ENCODE peak calls at places on chromosomes 11 and 22, in nine cellular contexts. A is A549, U is fibroblast of the aortic adventitia, P is HFF-Myc, K is PC-9, C is IMR-90, T is uterus, Q is adrenal gland, Y is tibial nerve. G is an unnamed sample.

GRCh38 chr11:66720223-66720898 is 8.7 kb downstream of the SPTBN2 start:
- DNase-seq in A (peak; percentile 45), U (no peak), P (peak; percentile 74), K (peak; percentile 98), C (peak; percentile 56), T (no peak), Q (peak; percentile 99), Y (no peak), G (peak; percentile 12)

GRCh38 chr22:38016182-38017078 is 32.1 kb upstream of the SOX10 start:
- DNase-seq in A (no peak), U (peak; percentile 76), P (no peak), K (peak; percentile 51), C (peak; percentile 58), T (no peak), Q (peak; percentile 71), Y (peak; percentile 52), G (peak; percentile 21)

GRCh38 chr11:81070948-81071347 is 1630.1 kb upstream of the TENM4 start:
- DNase-seq in A (no peak), U (no peak), P (no peak), K (no peak), C (no peak), T (no peak), Q (no peak), Y (no peak), G (no peak)

GRCh38 chr22:11307996-11308395 is 4220.0 kb upstream of the OR11H1 start:
- DNase-seq in A (no peak), U (no peak), P (no peak), K (no peak), C (no peak), T (no peak), Q (no peak), Y (no peak), G (no peak)

GRCh38 chr11:73141309-73142127 is 600 bp downstream of the FCHSD2 start:
- DNase-seq in A (peak; percentile 56), U (peak; percentile 66), P (no peak), K (peak; percentile 74), C (peak; percentile 69), T (peak; percentile 72), Q (peak; percentile 81), Y (peak; percentile 36), G (peak; percentile 55)

GRCh38 chr11:18235394-18235926 is 1.1 kb downstream of the SAA4 start:
- DNase-seq in A (no peak), U (no peak), P (no peak), K (no peak), C (no peak), T (no peak), Q (no peak), Y (no peak), G (peak; percentile 30)

GRCh38 chr22:17964647-17965046 is 59.7 kb downstream of the MICAL3 start:
- DNase-seq in A (no peak), U (no peak), P (no peak), K (no peak), C (no peak), T (no peak), Q (no peak), Y (no peak), G (no peak)

GRCh38 chr22:45602824-45603301 is 68.8 kb upstream of the ATXN10 start:
- DNase-seq in A (no peak), U (peak; percentile 53), P (peak; percentile 76), K (no peak), C (no peak), T (no peak), Q (no peak), Y (no peak), G (peak; percentile 85)

GRCh38 chr22:27461470-27461869 is 340.1 kb downstream of the MN1 start:
- DNase-seq in A (peak; percentile 40), U (peak; percentile 85), P (no peak), K (peak; percentile 79), C (peak; percentile 92), T (no peak), Q (no peak), Y (no peak), G (peak; percentile 77)

GRCh38 chr11:12997168-12997567 is 11.9 kb upstream of the RASSF10 start:
- DNase-seq in A (no peak), U (no peak), P (no peak), K (no peak), C (no peak), T (no peak), Q (no peak), Y (no peak), G (no peak)

GRCh38 chr11:108985611-108986279 is 320.9 kb downstream of the DDX10 start:
- DNase-seq in A (no peak), U (peak; percentile 63), P (peak; percentile 35), K (no peak), C (peak; percentile 82), T (no peak), Q (no peak), Y (no peak), G (peak; percentile 84)

DNA sequence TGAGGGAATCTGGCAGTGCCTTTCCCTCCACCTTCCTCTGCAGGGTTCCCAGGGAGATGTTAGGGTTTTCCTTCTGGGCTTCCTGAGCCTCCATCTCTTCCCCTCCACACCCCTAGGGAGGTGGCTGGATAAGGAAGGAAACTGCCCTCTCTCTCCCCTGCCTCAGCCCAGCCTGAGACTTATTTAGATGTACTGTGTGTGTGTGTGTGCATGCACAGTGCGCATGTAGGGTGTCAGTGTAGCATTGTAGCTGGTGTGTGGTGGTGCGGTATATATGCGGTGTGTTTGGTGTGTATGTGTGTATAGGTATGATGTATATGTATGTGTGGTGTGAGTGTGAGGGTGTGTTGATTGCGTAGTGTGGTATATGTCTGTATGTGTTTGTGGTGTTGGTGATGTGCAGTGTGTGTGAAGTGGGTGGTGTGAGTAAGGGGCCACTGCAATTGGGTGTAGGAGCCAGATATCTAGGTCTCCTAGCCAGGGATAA is 1.5 kb downstream of the FXYD6 start:
- DNase-seq in A (no peak), U (no peak), P (no peak), K (no peak), C (no peak), T (no peak), Q (no peak), Y (no peak), G (no peak)
- H3K4me3 ChIP-seq in A (no peak overlapping the region), U (no peak overlapping the region), P (no peak overlapping the region), K (no peak overlapping the region), C (no peak overlapping the region), T (peak overlapping the region; percentile 74), Q (no peak overlapping the region), Y (no peak overlapping the region), G (no peak overlapping the region)

DNA sequence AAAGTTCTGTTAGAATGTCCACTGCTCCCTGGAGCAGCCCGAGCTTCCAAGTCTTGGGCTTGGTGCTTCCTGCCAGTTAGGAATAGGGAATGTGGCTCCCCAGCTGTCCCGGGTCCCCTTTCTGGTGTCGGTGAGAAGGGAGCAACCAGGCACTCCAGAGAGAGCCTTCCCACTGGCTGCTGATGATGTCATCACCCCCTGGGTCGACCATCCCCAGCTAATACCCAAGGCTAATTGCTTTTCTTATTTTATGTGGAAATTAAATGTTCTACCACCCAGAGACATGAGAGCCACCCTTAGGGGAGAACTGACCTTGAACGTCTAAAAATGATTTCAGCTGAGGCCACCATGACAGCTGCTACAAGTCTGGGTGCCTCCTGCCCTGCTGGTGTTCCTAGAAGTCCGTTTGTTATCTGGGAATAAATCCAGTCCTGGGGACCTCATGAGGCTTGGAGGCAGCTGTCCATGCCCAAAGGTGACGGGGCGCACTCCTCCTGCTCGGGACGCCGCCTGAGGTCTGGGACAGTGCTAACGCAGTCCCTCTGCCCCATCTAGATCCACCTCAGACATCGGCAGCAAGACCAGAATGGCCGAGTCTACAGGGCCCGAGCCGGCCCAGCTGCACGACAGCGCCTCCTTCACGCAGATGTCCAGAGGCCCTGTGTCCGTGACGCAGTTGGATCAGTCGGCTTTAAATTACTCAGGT is 42.3 kb downstream of the C11orf91 start:
- DNase-seq in A (no peak), U (no peak), P (no peak), K (no peak), C (no peak), T (no peak), Q (no peak), Y (no peak), G (no peak)
- TF ChIP-seq CTCF in A (no peak), U (no peak), P (no peak), K (no peak), C (no peak), T (no peak), Q (no peak), Y (no peak), G (no peak)

GRCh38 chr11:118911880-118912741 is 13.6 kb downstream of the BCL9L start:
- DNase-seq in A (no peak), U (peak; percentile 80), P (no peak), K (peak; percentile 96), C (peak; percentile 93), T (peak; percentile 92), Q (peak; percentile 97), Y (peak; percentile 74), G (peak; percentile 88)

GRCh38 chr11:118909619-118910308 is 16.0 kb downstream of the BCL9L start:
- DNase-seq in A (no peak), U (no peak), P (no peak), K (no peak), C (no peak), T (no peak), Q (peak; percentile 35), Y (no peak), G (no peak)

GRCh38 chr11:118910309-118911112 is 15.2 kb downstream of the BCL9L start:
- DNase-seq in A (no peak), U (peak; percentile 95), P (no peak), K (peak; percentile 84), C (peak; percentile 92), T (peak; percentile 82), Q (peak; percentile 84), Y (peak; percentile 59), G (peak; percentile 86)

GRCh38 chr11:118912742-118913410 is 12.8 kb downstream of the BCL9L start:
- DNase-seq in A (no peak), U (no peak), P (no peak), K (no peak), C (peak; percentile 24), T (peak; percentile 43), Q (peak; percentile 62), Y (no peak), G (peak; percentile 37)

GRCh38 chr11:118911113-118911879 is 14.4 kb downstream of the BCL9L start:
- DNase-seq in A (no peak), U (peak; percentile 34), P (no peak), K (peak; percentile 71), C (peak; percentile 52), T (peak; percentile 64), Q (peak; percentile 55), Y (no peak), G (peak; percentile 46)
- H3K4me3 ChIP-seq in A (peak overlapping the region; percentile 52), U (peak overlapping the region; percentile 48), P (peak overlapping the region; percentile 45), K (peak overlapping the region; percentile 61), C (peak overlapping the region; percentile 16), T (peak overlapping the region; percentile 32), Q (no peak overlapping the region), Y (peak overlapping the region; percentile 45), G (peak overlapping the region; percentile 10)

DNA sequence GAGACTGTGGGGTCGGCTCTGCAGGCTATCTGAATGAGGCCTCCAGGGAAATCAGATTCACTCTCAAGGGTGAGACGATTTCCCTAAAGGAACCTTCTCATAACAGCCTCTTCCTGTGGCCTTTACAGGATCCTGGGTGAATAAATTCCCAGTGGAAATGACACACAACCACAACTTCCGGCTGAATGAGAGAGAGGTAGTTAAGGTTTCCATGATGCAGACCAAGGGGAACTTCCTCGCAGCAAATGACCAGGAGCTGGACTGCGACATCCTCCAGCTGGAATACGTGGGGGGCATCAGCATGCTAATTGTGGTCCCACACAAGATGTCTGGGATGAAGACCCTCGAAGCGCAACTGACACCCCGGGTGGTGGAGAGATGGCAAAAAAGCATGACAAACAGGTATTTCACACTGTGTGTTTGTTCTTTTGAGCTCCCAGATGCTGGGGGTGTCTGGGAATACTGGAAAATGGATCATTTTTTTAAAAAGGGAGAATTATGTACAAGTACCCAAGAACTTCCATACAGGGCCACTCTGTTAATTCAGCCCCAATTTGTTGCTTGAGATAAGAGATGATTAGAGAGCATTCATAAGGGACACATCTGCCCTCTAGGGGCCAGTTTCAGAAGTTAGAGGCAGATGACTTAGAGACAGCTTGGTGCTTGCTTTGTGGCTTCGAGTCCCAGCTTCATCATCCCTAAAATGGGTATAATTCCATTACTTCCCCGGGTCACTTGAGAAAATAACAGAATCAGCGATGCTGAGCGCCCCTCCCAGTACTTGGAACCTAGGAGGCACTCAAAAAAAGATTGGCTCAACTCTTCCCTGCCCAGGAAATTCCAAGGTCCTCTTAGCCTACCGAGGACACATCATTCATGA is 10.2 kb downstream of the SERPIND1 start:
- DNase-seq in A (peak; percentile 30), U (peak; percentile 73), P (peak; percentile 29), K (peak; percentile 23), C (peak; percentile 74), T (no peak), Q (peak; percentile 53), Y (peak; percentile 77), G (peak; percentile 79)
- TF ChIP-seq CTCF in A (peak; percentile 56), U (peak; percentile 81), P (peak; percentile 83), K (peak; percentile 66), C (peak; percentile 63), T (peak; percentile 52), Q (peak; percentile 56), Y (peak; percentile 29), G (peak; percentile 83)

G was measured in fibroblast of mammary gland.